ENCODE peak calls at places on chromosomes 6 and 20, in ten cellular contexts. L, J, F, S, X, Z, T, E, A and Y are unnamed samples.

GRCh38 chr6:43849844-43850243 is 79.8 kb downstream of the VEGFA start:
- DNase-seq in F (peak; percentile 27), E (no peak), S (no peak), A (peak; percentile 89), L (no peak), J (no peak), X (no peak), Z (no peak), T (no peak), Y (no peak)

GRCh38 chr20:13756551-13756950 is 28.2 kb downstream of the ESF1 start:
- DNase-seq in A (no peak), X (no peak), T (no peak), Z (no peak), F (no peak), J (no peak), S (no peak), E (no peak), L (no peak), Y (no peak)

GRCh38 chr20:55038684-55039083 is 563.3 kb downstream of the DOK5 start:
- DNase-seq in F (no peak), A (no peak), J (no peak), X (no peak), E (no peak), Z (no peak), L (no peak), S (no peak), T (no peak), Y (no peak)

GRCh38 chr6:112592159-112592558 is 245.0 kb downstream of the RFPL4B start:
- DNase-seq in Z (no peak), S (no peak), T (no peak), E (no peak), X (no peak), A (no peak), J (no peak), F (no peak), L (no peak), Y (no peak)

GRCh38 chr6:36467625-36468024 is 24.8 kb downstream of the KCTD20 start:
- DNase-seq in E (no peak), T (no peak), Z (no peak), X (no peak), F (no peak), S (no peak), J (no peak), A (no peak), L (no peak), Y (no peak)

GRCh38 chr20:1881240-1881835 is 13.9 kb upstream of the SIRPA start:
- DNase-seq in E (peak; percentile 45), L (no peak), X (no peak), A (no peak), F (no peak), Z (no peak), J (peak; percentile 66), S (no peak), T (peak; percentile 70), Y (no peak)

GRCh38 chr20:51190783-51191180 is 167.9 kb upstream of the KCNG1 start:
- DNase-seq in A (no peak), Z (no peak), X (no peak), T (no peak), L (no peak), S (no peak), E (no peak), F (no peak), J (no peak), Y (no peak)

GRCh38 chr20:25274891-25275812 is 27.3 kb downstream of the PYGB start:
- DNase-seq in J (peak; percentile 71), A (no peak), X (no peak), L (no peak), S (no peak), Z (peak; percentile 71), T (peak; percentile 61), E (peak; percentile 71), F (no peak), Y (no peak)

GRCh38 chr6:37827603-37828265 is 8.2 kb downstream of the ZFAND3 start:
- DNase-seq in Z (no peak), X (no peak), J (no peak), T (no peak), S (no peak), A (no peak), L (no peak), F (no peak), E (no peak), Y (no peak)

GRCh38 chr6:1127597-1128288 is 184.2 kb upstream of the FOXQ1 start:
- DNase-seq in S (no peak), A (no peak), J (no peak), L (no peak), F (no peak), T (no peak), Z (no peak), X (no peak), E (no peak), Y (no peak)

GRCh38 chr6:71510057-71510713 is 221.6 kb downstream of the OGFRL1 start:
- DNase-seq in Z (peak; percentile 39), J (peak; percentile 49), L (peak; percentile 49), S (peak; percentile 19), T (peak; percentile 19), F (peak; percentile 83), A (peak; percentile 91), E (peak; percentile 28), X (peak; percentile 58), Y (peak; percentile 8)

GRCh38 chr20:1955289-1955688 is 38.6 kb downstream of the PDYN start:
- DNase-seq in E (no peak), A (no peak), T (peak; percentile 68), J (no peak), F (no peak), Z (no peak), L (no peak), S (no peak), X (no peak), Y (no peak)

GRCh38 chr6:112665114-112665513 is 318.0 kb downstream of the RFPL4B start:
- DNase-seq in T (no peak), F (peak; percentile 81), E (no peak), L (no peak), J (no peak), A (peak; percentile 45), X (no peak), S (no peak), Z (no peak), Y (no peak)

GRCh38 chr6:43744490-43744889 is 25.5 kb upstream of the VEGFA start:
- DNase-seq in J (no peak), A (no peak), F (no peak), S (no peak), X (no peak), Z (no peak), E (no peak), T (peak; percentile 71), L (no peak), Y (no peak)

GRCh38 chr6:8481727-8482126 is 46.4 kb upstream of the SLC35B3 start:
- DNase-seq in A (peak; percentile 47), X (no peak), J (no peak), L (no peak), S (peak; percentile 22), Z (no peak), T (peak; percentile 17), F (peak; percentile 28), E (no peak), Y (no peak)

GRCh38 chr20:37405351-37405897 is 59.5 kb downstream of the SRC start:
- DNase-seq in X (no peak), S (no peak), T (no peak), A (no peak), E (no peak), J (no peak), Z (no peak), F (no peak), L (no peak), Y (no peak)

GRCh38 chr6:110548124-110548847 is 71.9 kb upstream of the SLC22A16 start:
- DNase-seq in A (no peak), E (no peak), T (no peak), Z (no peak), X (no peak), L (no peak), J (no peak), S (no peak), F (no peak), Y (no peak)

GRCh38 chr6:157944983-157945931 is 36.4 kb upstream of the SYNJ2 start:
- DNase-seq in A (peak; percentile 93), S (no peak), X (no peak), L (no peak), Z (no peak), F (peak; percentile 61), T (no peak), J (no peak), E (no peak), Y (no peak)